ENCODE peak calls at places on chromosomes 5 and 9, in six cellular contexts. One of them, this sample, is unnamed.

GRCh38 chr9:129582865-129583264 is 38.0 kb downstream of the C9orf50 start:
- ATAC-seq in naive thymus-derived CD4-positive, alpha-beta T cell: no peak
- ATAC-seq in lower lobe of right lung: no peak
- ATAC-seq in right lobe of liver: no peak
- ATAC-seq in Right ventricle myocardium superior: no peak
- ATAC-seq in aorta: no peak
- ATAC-seq in this sample: peak; percentile 86

GRCh38 chr9:127919253-127919815 is 2.5 kb upstream of the ST6GALNAC4 start:
- ATAC-seq in naive thymus-derived CD4-positive, alpha-beta T cell: no peak
- ATAC-seq in lower lobe of right lung: peak; percentile 78
- ATAC-seq in right lobe of liver: peak; percentile 65
- ATAC-seq in Right ventricle myocardium superior: peak; percentile 26
- ATAC-seq in aorta: peak; percentile 27
- ATAC-seq in this sample: peak; percentile 39

GRCh38 chr9:20376780-20377179 is 245.5 kb downstream of the MLLT3 start:
- ATAC-seq in naive thymus-derived CD4-positive, alpha-beta T cell: no peak
- ATAC-seq in lower lobe of right lung: no peak
- ATAC-seq in right lobe of liver: peak; percentile 32
- ATAC-seq in Right ventricle myocardium superior: no peak
- ATAC-seq in aorta: no peak
- ATAC-seq in this sample: no peak

GRCh38 chr9:128912270-128912853 is 8.4 kb upstream of the PHYHD1 start:
- ATAC-seq in naive thymus-derived CD4-positive, alpha-beta T cell: no peak
- ATAC-seq in lower lobe of right lung: peak; percentile 75
- ATAC-seq in right lobe of liver: no peak
- ATAC-seq in Right ventricle myocardium superior: no peak
- ATAC-seq in aorta: no peak
- ATAC-seq in this sample: peak; percentile 86

GRCh38 chr5:38601133-38601842 is 44.8 kb upstream of the LIFR start:
- ATAC-seq in naive thymus-derived CD4-positive, alpha-beta T cell: no peak
- ATAC-seq in lower lobe of right lung: no peak
- ATAC-seq in right lobe of liver: peak; percentile 42
- ATAC-seq in Right ventricle myocardium superior: peak; percentile 87
- ATAC-seq in aorta: peak; percentile 74
- ATAC-seq in this sample: no peak

GRCh38 chr5:167961731-167962130 is 329.7 kb upstream of the WWC1 start:
- ATAC-seq in naive thymus-derived CD4-positive, alpha-beta T cell: no peak
- ATAC-seq in lower lobe of right lung: no peak
- ATAC-seq in right lobe of liver: no peak
- ATAC-seq in Right ventricle myocardium superior: peak; percentile 12
- ATAC-seq in aorta: no peak
- ATAC-seq in this sample: no peak

GRCh38 chr9:99803694-99804093 is 18.0 kb upstream of the NR4A3 start:
- ATAC-seq in naive thymus-derived CD4-positive, alpha-beta T cell: no peak
- ATAC-seq in lower lobe of right lung: no peak
- ATAC-seq in right lobe of liver: no peak
- ATAC-seq in Right ventricle myocardium superior: no peak
- ATAC-seq in aorta: no peak
- ATAC-seq in this sample: no peak

GRCh38 chr9:110758201-110758600 is 89.6 kb downstream of the MUSK start:
- ATAC-seq in naive thymus-derived CD4-positive, alpha-beta T cell: no peak
- ATAC-seq in lower lobe of right lung: no peak
- ATAC-seq in right lobe of liver: no peak
- ATAC-seq in Right ventricle myocardium superior: no peak
- ATAC-seq in aorta: no peak
- ATAC-seq in this sample: no peak

GRCh38 chr5:168131519-168131918 is 159.9 kb upstream of the WWC1 start:
- ATAC-seq in naive thymus-derived CD4-positive, alpha-beta T cell: no peak
- ATAC-seq in lower lobe of right lung: no peak
- ATAC-seq in right lobe of liver: no peak
- ATAC-seq in Right ventricle myocardium superior: no peak
- ATAC-seq in aorta: no peak
- ATAC-seq in this sample: no peak

GRCh38 chr5:149647334-149647733 is 66.0 kb downstream of the ARHGEF37 start:
- ATAC-seq in naive thymus-derived CD4-positive, alpha-beta T cell: no peak
- ATAC-seq in lower lobe of right lung: no peak
- ATAC-seq in right lobe of liver: no peak
- ATAC-seq in Right ventricle myocardium superior: no peak
- ATAC-seq in aorta: no peak
- ATAC-seq in this sample: no peak

GRCh38 chr5:2007437-2007905 is 124.7 kb upstream of the IRX4 start:
- ATAC-seq in naive thymus-derived CD4-positive, alpha-beta T cell: no peak
- ATAC-seq in lower lobe of right lung: peak; percentile 8
- ATAC-seq in right lobe of liver: no peak
- ATAC-seq in Right ventricle myocardium superior: peak; percentile 4
- ATAC-seq in aorta: no peak
- ATAC-seq in this sample: no peak

GRCh38 chr5:14451866-14452265 is 129.7 kb upstream of the OTULINL start:
- ATAC-seq in naive thymus-derived CD4-positive, alpha-beta T cell: no peak
- ATAC-seq in lower lobe of right lung: no peak
- ATAC-seq in right lobe of liver: no peak
- ATAC-seq in Right ventricle myocardium superior: no peak
- ATAC-seq in aorta: no peak
- ATAC-seq in this sample: no peak

GRCh38 chr9:84166828-84167400 is 173.6 kb downstream of the SLC28A3 start:
- ATAC-seq in naive thymus-derived CD4-positive, alpha-beta T cell: no peak
- ATAC-seq in lower lobe of right lung: no peak
- ATAC-seq in right lobe of liver: no peak
- ATAC-seq in Right ventricle myocardium superior: peak; percentile 24
- ATAC-seq in aorta: no peak
- ATAC-seq in this sample: no peak

GRCh38 chr9:34635556-34635955 is 2.0 kb downstream of the SIGMAR1 start:
- ATAC-seq in naive thymus-derived CD4-positive, alpha-beta T cell: no peak
- ATAC-seq in lower lobe of right lung: no peak
- ATAC-seq in right lobe of liver: no peak
- ATAC-seq in Right ventricle myocardium superior: no peak
- ATAC-seq in aorta: no peak
- ATAC-seq in this sample: no peak

GRCh38 chr5:113612060-113612496 is 98.6 kb downstream of the YTHDC2 start:
- ATAC-seq in naive thymus-derived CD4-positive, alpha-beta T cell: peak; percentile 72
- ATAC-seq in lower lobe of right lung: peak; percentile 61
- ATAC-seq in right lobe of liver: peak; percentile 72
- ATAC-seq in Right ventricle myocardium superior: peak; percentile 64
- ATAC-seq in aorta: peak; percentile 79
- ATAC-seq in this sample: peak; percentile 37

GRCh38 chr9:134252084-134252830 is 74.0 kb upstream of the RXRA start:
- ATAC-seq in naive thymus-derived CD4-positive, alpha-beta T cell: no peak
- ATAC-seq in lower lobe of right lung: no peak
- ATAC-seq in right lobe of liver: peak; percentile 35
- ATAC-seq in Right ventricle myocardium superior: no peak
- ATAC-seq in aorta: no peak
- ATAC-seq in this sample: no peak

GRCh38 chr9:120914410-120914809 is 12.2 kb downstream of the TRAF1 start:
- ATAC-seq in naive thymus-derived CD4-positive, alpha-beta T cell: no peak
- ATAC-seq in lower lobe of right lung: no peak
- ATAC-seq in right lobe of liver: no peak
- ATAC-seq in Right ventricle myocardium superior: peak; percentile 47
- ATAC-seq in aorta: peak; percentile 58
- ATAC-seq in this sample: no peak

GRCh38 chr5:159928122-159928960 is 12.1 kb downstream of the ADRA1B start:
- ATAC-seq in naive thymus-derived CD4-positive, alpha-beta T cell: no peak
- ATAC-seq in lower lobe of right lung: peak; percentile 86
- ATAC-seq in right lobe of liver: peak; percentile 71
- ATAC-seq in Right ventricle myocardium superior: peak; percentile 89
- ATAC-seq in aorta: peak; percentile 36
- ATAC-seq in this sample: no peak

GRCh38 chr5:143155445-143155844 is 248.0 kb downstream of the NR3C1 start:
- ATAC-seq in naive thymus-derived CD4-positive, alpha-beta T cell: no peak
- ATAC-seq in lower lobe of right lung: no peak
- ATAC-seq in right lobe of liver: no peak
- ATAC-seq in Right ventricle myocardium superior: no peak
- ATAC-seq in aorta: no peak
- ATAC-seq in this sample: no peak

GRCh38 chr9:136944094-136944518 is 432 bp downstream of the FBXW5 start:
- ATAC-seq in naive thymus-derived CD4-positive, alpha-beta T cell: peak; percentile 47
- ATAC-seq in lower lobe of right lung: peak; percentile 29
- ATAC-seq in right lobe of liver: no peak
- ATAC-seq in Right ventricle myocardium superior: peak; percentile 20
- ATAC-seq in aorta: peak; percentile 19
- ATAC-seq in this sample: peak; percentile 55

GRCh38 chr9:88938181-88938580 is 53.1 kb upstream of the S1PR3 start:
- ATAC-seq in naive thymus-derived CD4-positive, alpha-beta T cell: no peak
- ATAC-seq in lower lobe of right lung: peak; percentile 46
- ATAC-seq in right lobe of liver: no peak
- ATAC-seq in Right ventricle myocardium superior: no peak
- ATAC-seq in aorta: no peak
- ATAC-seq in this sample: no peak

GRCh38 chr9:136943291-136944093 is 1.0 kb downstream of the FBXW5 start:
- ATAC-seq in naive thymus-derived CD4-positive, alpha-beta T cell: peak; percentile 0
- ATAC-seq in lower lobe of right lung: no peak
- ATAC-seq in right lobe of liver: no peak
- ATAC-seq in Right ventricle myocardium superior: no peak
- ATAC-seq in aorta: peak; percentile 4
- ATAC-seq in this sample: peak; percentile 34

GRCh38 chr5:34930527-34930844 is 1.1 kb downstream of the DNAJC21 start:
- ATAC-seq in naive thymus-derived CD4-positive, alpha-beta T cell: no peak
- ATAC-seq in lower lobe of right lung: no peak
- ATAC-seq in right lobe of liver: no peak
- ATAC-seq in Right ventricle myocardium superior: no peak
- ATAC-seq in aorta: no peak
- ATAC-seq in this sample: no peak

GRCh38 chr5:143342607-143343006 is 60.9 kb downstream of the NR3C1 start:
- ATAC-seq in naive thymus-derived CD4-positive, alpha-beta T cell: no peak
- ATAC-seq in lower lobe of right lung: no peak
- ATAC-seq in right lobe of liver: no peak
- ATAC-seq in Right ventricle myocardium superior: no peak
- ATAC-seq in aorta: no peak
- ATAC-seq in this sample: no peak

GRCh38 chr9:136928591-136928990 is 15.9 kb downstream of the FBXW5 start:
- ATAC-seq in naive thymus-derived CD4-positive, alpha-beta T cell: peak; percentile 45
- ATAC-seq in lower lobe of right lung: peak; percentile 37
- ATAC-seq in right lobe of liver: peak; percentile 14
- ATAC-seq in Right ventricle myocardium superior: peak; percentile 81
- ATAC-seq in aorta: peak; percentile 65
- ATAC-seq in this sample: peak; percentile 13

GRCh38 chr9:102309379-102309778 is 570.9 kb upstream of the GRIN3A start:
- ATAC-seq in naive thymus-derived CD4-positive, alpha-beta T cell: no peak
- ATAC-seq in lower lobe of right lung: no peak
- ATAC-seq in right lobe of liver: no peak
- ATAC-seq in Right ventricle myocardium superior: no peak
- ATAC-seq in aorta: no peak
- ATAC-seq in this sample: no peak

GRCh38 chr9:8858250-8859161 is 1058.9 kb upstream of the DMAC1 start:
- ATAC-seq in naive thymus-derived CD4-positive, alpha-beta T cell: no peak
- ATAC-seq in lower lobe of right lung: peak; percentile 40
- ATAC-seq in right lobe of liver: peak; percentile 24
- ATAC-seq in Right ventricle myocardium superior: peak; percentile 45
- ATAC-seq in aorta: peak; percentile 45
- ATAC-seq in this sample: no peak

This sample was measured in activated T-helper 17 cell treated with anti-CD3 and anti-CD28 coated beads, Interleukin-2, amount 50 U/mL, for 72 hours.